ENCODE peak calls at places on chromosomes 12 and 14, in five cellular contexts. P, S, M, O and R are unnamed samples.

GRCh38 chr14:24172261-24172860 is 481 bp downstream of the REC8 start:
- DNase-seq in P (no peak), S (no peak), M (no peak), O (no peak), R (no peak)

GRCh38 chr14:21874167-21874566 is 200.5 kb upstream of the OR4E1 start:
- DNase-seq in P (no peak), S (no peak), M (no peak), O (no peak), R (no peak)

GRCh38 chr12:113776536-113776935 is 189.6 kb downstream of the RBM19 start:
- DNase-seq in P (no peak), S (no peak), M (no peak), O (no peak), R (no peak)

GRCh38 chr12:88185988-88186387 is 43.9 kb downstream of the TMTC3 start:
- DNase-seq in P (peak; percentile 17), S (no peak), M (peak; percentile 52), O (no peak), R (no peak)

GRCh38 chr14:37625597-37626595 is 30.5 kb downstream of the TTC6 start:
- DNase-seq in P (no peak), S (no peak), M (no peak), O (no peak), R (no peak)

GRCh38 chr12:56152132-56152755 is at the start of gene MYL6B:
- DNase-seq in P (peak; percentile 91), S (peak; percentile 89), M (peak; percentile 91), O (peak; percentile 96), R (peak; percentile 91)

GRCh38 chr12:29796823-29797263 is 13.1 kb upstream of the TMTC1 start:
- DNase-seq in P (no peak), S (no peak), M (peak; percentile 93), O (no peak), R (no peak)

GRCh38 chr12:67701121-67701520 is 52.6 kb downstream of the DYRK2 start:
- DNase-seq in P (no peak), S (no peak), M (no peak), O (no peak), R (no peak)

GRCh38 chr14:89384023-89384422 is 33.0 kb downstream of the FOXN3 start:
- DNase-seq in P (peak; percentile 38), S (no peak), M (no peak), O (no peak), R (no peak)

GRCh38 chr12:64682572-64683277 is 72.4 kb downstream of the RASSF3 start:
- DNase-seq in P (no peak), S (no peak), M (peak; percentile 100), O (no peak), R (no peak)

GRCh38 chr12:71772728-71773127 is 18.1 kb downstream of the RAB21 start:
- DNase-seq in P (no peak), S (no peak), M (no peak), O (no peak), R (no peak)

GRCh38 chr12:57226588-57227314 is 2.8 kb upstream of the SHMT2 start:
- DNase-seq in P (no peak), S (no peak), M (no peak), O (no peak), R (no peak)

GRCh38 chr14:99522934-99523660 is 41.9 kb downstream of the CCNK start:
- DNase-seq in P (no peak), S (no peak), M (peak; percentile 71), O (peak; percentile 50), R (no peak)

GRCh38 chr12:102911320-102911719 is 5.7 kb downstream of the PAH start:
- DNase-seq in P (no peak), S (no peak), M (no peak), O (no peak), R (no peak)

GRCh38 chr12:15700595-15700994 is 88.6 kb downstream of the EPS8 start:
- DNase-seq in P (peak; percentile 15), S (no peak), M (peak; percentile 85), O (no peak), R (no peak)

GRCh38 chr14:35897616-35898111 is 71.5 kb downstream of the BRMS1L start:
- DNase-seq in P (no peak), S (no peak), M (no peak), O (no peak), R (peak; percentile 25)

GRCh38 chr12:67558775-67559174 is 89.8 kb upstream of the DYRK2 start:
- DNase-seq in P (no peak), S (no peak), M (no peak), O (no peak), R (no peak)

GRCh38 chr14:105147701-105148603 is 20.6 kb downstream of the JAG2 start:
- DNase-seq in P (no peak), S (no peak), M (no peak), O (peak; percentile 74), R (no peak)

GRCh38 chr12:31321565-31322228 is 4.3 kb downstream of the SINHCAF start:
- DNase-seq in P (no peak), S (no peak), M (peak; percentile 55), O (no peak), R (no peak)

GRCh38 chr12:105721051-105721825 is 390.7 kb downstream of the C12orf75 start:
- DNase-seq in P (peak; percentile 4), S (no peak), M (no peak), O (no peak), R (no peak)

GRCh38 chr14:45247427-45247826 is 5.6 kb downstream of the MIS18BP1 start:
- DNase-seq in P (no peak), S (no peak), M (no peak), O (no peak), R (no peak)

GRCh38 chr12:71954861-71955260 is 16.2 kb downstream of the TPH2 start:
- DNase-seq in P (no peak), S (no peak), M (no peak), O (no peak), R (no peak)

GRCh38 chr14:104870368-104871144 is 5.5 kb downstream of the CEP170B start:
- DNase-seq in P (no peak), S (no peak), M (no peak), O (peak; percentile 63), R (no peak)

DNA sequence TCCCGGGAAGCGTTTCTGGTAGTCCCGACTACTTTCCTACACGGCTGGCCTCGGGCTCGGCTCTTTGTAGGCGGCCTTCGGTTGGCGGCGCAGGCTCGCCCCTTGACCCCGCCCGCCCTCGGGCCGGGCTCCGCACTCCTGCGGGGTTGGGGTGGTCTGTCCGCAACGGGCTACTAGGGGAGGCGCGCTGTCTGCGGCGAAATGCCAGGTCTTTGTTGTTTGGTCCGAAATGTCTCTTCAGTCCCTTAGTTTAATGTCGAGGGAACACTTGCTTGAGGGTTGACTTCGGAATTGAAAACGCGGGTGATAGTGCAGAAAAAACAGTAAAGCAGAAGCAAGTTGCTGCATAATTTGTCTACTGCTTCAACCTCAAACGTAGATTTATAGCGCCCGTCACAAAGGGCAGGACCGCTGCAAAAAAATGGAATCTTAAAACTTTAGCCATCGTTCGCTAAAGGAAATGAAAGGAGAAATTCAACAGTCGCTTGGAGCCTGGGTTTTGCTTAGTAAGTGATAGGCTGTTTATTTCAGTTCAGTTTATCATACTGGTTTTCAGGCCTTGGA is 376 bp downstream of the JKAMP start:
- DNase-seq in P (no peak), S (no peak), M (peak; percentile 55), O (no peak), R (no peak)
- TF ChIP-seq CTCF in P (no peak), S (no peak), M (no peak), O (no peak), R (no peak)

DNA sequence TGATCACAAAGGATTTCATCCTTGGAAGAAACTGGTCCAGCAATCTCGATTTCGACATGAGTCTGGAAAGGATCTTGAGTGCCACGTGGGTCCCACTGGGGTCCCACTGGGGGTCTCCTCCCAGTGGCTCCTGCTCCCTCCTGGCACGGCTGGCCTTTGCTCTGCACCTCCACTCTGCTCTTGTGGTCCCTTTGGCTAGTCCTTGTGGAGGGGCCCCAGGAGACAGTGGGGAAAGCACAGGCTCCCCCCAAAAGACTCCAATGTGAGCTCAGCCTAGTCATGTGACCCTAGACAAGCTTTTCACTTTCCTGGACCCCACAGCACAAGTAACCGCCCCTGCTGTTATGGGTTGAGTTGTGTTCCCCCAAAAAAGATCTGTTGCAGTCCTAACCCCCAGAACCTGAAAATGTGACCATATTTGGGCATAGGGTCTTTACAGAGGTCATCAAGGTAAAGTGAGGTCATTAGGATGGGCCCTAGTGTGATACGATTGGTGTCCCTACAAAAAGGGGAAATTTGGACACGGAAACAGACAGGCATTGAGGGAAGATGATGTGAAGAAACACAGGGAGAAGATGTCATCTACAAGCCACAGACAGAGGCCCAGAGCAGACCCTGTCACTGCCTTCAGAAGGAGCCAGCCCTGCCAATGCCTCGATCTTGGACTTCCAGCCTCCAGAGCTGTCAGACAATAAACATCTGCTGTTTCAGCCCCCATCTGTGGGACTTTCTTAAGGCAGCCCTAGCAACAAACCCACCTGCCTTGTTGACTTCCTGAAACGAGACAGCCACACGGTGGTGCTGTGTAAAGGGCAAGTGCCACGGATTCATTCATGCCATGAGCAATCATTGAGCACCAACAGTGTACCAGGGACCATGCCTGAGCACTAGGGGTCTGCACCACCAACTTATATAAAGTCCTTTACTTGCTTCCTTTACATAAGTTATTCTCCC is 23.8 kb upstream of the PPP2R5C start:
- DNase-seq in P (no peak), S (no peak), M (no peak), O (no peak), R (no peak)
- TF ChIP-seq CTCF in P (peak; percentile 58), S (no peak), M (no peak), O (no peak), R (no peak)

GRCh38 chr12:111035578-111036301 is 115.4 kb upstream of the MYL2 start:
- DNase-seq in P (no peak), S (no peak), M (no peak), O (no peak), R (no peak)

GRCh38 chr12:111034148-111034910 is 114.0 kb upstream of the MYL2 start:
- DNase-seq in P (no peak), S (no peak), M (no peak), O (no peak), R (no peak)

GRCh38 chr12:111031956-111032919 is 111.9 kb upstream of the MYL2 start:
- DNase-seq in P (no peak), S (no peak), M (no peak), O (no peak), R (no peak)

GRCh38 chr12:111034911-111035577 is 114.7 kb upstream of the MYL2 start:
- DNase-seq in P (no peak), S (no peak), M (no peak), O (no peak), R (no peak)

DNA sequence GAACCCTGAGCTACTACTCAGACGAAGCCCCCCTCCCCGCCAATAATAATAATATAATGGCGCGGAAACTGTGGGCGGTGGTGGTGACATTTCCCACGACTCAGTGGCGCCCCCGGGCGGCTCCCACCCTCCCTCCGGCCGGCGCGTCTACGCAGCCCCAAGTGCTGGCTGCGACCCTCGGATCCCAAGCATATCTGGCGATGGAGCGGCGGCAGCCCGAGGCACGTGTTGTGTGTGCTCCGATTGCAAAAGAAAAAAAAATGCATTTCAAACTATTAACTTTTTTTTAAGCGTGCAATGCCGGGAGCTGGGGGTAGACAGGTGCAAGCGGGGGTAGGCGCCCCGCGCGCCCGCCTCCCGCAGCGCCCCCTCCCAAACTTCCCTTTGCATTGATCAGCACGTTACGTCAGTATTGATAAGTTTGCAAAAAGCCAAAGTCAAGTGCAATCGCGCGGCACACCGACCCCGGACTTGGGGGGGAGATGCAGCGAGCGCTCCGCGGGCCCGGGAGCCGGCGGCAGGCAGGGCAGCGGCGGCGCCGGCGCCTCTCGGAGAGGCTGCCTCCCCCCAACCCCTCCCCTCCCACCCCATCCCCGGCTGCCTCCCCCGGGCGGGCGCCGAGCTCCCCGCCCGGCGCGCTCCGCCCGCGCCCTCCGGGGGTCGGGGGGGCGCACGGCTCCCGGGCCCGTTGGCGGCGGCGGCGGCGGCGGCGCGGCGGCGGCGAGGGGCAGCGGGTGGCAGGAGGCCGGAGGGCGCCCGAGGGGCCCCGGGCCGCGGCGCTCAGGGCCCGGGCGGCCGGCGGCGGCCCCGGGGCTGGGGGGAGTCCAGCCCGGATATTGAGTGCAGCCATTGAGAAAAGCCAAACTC is 113.1 kb upstream of the MYL2 start:
- DNase-seq in P (no peak), S (no peak), M (no peak), O (no peak), R (no peak)
- TF ChIP-seq CTCF in P (peak; percentile 33), S (no peak), M (no peak), O (no peak), R (peak; percentile 50)

GRCh38 chr14:69708586-69709169 is 58.3 kb upstream of the SRSF5 start:
- DNase-seq in P (no peak), S (no peak), M (no peak), O (no peak), R (no peak)
- TF ChIP-seq CTCF in P (peak; percentile 14), S (no peak), M (peak; percentile 28), O (no peak), R (peak; percentile 56)